ENCODE peak calls at places on chromosomes 4 and X, in seven cellular contexts. C is upper lobe of left lung, O is upper lobe of right lung, A is HepG2, I is cardiac muscle cell, F is heart right ventricle, R is lower lobe of right lung. X is an unnamed sample.

GRCh38 chr4:76061977-76062376 is 12.5 kb upstream of the ART3 start:
- DNase-seq in C (no peak), O (no peak), A (no peak), I (no peak), F (no peak), R (no peak), X (no peak)

GRCh38 chrX:30161043-30161442 is 54.3 kb upstream of the MAGEB2 start:
- DNase-seq in C (no peak), O (no peak), A (no peak), I (no peak), F (no peak), R (no peak), X (no peak)

GRCh38 chrX:135449637-135450550 is 28.1 kb downstream of the SMIM10L2A start:
- DNase-seq in C (peak), O (no peak), A (no peak), I (no peak), F (no peak), R (no peak), X (no peak)

GRCh38 chrX:79081895-79082512 is 62.5 kb upstream of the GPR174 start:
- DNase-seq in C (no peak), O (no peak), A (no peak), I (peak), F (no peak), R (no peak), X (peak)

GRCh38 chr4:74015126-74015780 is 16.8 kb upstream of the CXCL5 start:
- DNase-seq in C (no peak), O (no peak), A (no peak), I (no peak), F (no peak), R (no peak), X (no peak)

GRCh38 chr4:11720292-11720691 is 291.6 kb upstream of the HS3ST1 start:
- DNase-seq in C (no peak), O (no peak), A (no peak), I (peak), F (no peak), R (no peak), X (peak)

GRCh38 chrX:120517936-120518335 is 42.8 kb downstream of the CUL4B start:
- DNase-seq in C (no peak), O (no peak), A (no peak), I (no peak), F (no peak), R (no peak), X (no peak)

GRCh38 chrX:18994713-18995112 is 10.8 kb upstream of the PHKA2 start:
- DNase-seq in C (no peak), O (no peak), A (peak), I (no peak), F (no peak), R (no peak), X (no peak)

GRCh38 chrX:104309169-104309568 is 54.4 kb upstream of the ESX1 start:
- DNase-seq in C (no peak), O (no peak), A (no peak), I (no peak), F (no peak), R (no peak), X (no peak)

GRCh38 chr4:8303485-8304281 is 34.1 kb downstream of the HTRA3 start:
- DNase-seq in C (no peak), O (no peak), A (peak), I (no peak), F (no peak), R (no peak), X (no peak)

GRCh38 chr4:56465599-56466295 is 1.7 kb upstream of the SRP72 start:
- DNase-seq in C (no peak), O (no peak), A (no peak), I (no peak), F (no peak), R (no peak), X (no peak)

GRCh38 chrX:49061490-49061889 is 2.7 kb downstream of the CCDC120 start:
- DNase-seq in C (no peak), O (no peak), A (no peak), I (no peak), F (no peak), R (no peak), X (no peak)
- TF ChIP-seq CTCF in C (no peak), O (no peak), A (no peak), I (no peak), F (no peak), R (no peak), X (no peak)

DNA sequence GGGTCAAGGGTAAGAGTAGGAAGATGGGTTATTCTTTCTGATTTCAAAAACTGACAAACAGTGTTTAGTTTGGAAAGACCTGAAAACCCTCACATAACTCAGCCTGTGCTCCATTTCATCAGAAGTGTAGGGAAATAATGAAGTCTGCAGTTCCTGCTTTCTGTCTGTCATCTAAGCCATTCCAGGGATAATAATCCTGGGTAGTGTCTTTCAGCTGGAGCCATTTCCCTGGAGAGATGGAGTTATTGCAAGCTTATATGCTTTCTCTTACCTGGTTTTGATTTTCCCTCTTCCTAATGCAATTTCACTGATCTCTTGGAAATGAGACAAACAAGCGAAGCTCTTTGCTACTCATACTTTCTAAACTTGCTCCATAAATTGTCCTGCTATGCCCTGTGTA is 824.8 kb upstream of the LCORL start:
- DNase-seq in C (no peak), O (no peak), A (no peak), I (no peak), F (no peak), R (no peak), X (no peak)
- TF ChIP-seq CTCF in C (no peak), O (no peak), A (no peak), I (no peak), F (no peak), R (no peak), X (no peak)

GRCh38 chr4:2045518-2045951 is 13.6 kb upstream of the NAT8L start:
- DNase-seq in C (no peak), O (peak), A (no peak), I (no peak), F (no peak), R (no peak), X (no peak)
- TF ChIP-seq CTCF in C (no peak), O (no peak), A (no peak), I (no peak), F (no peak), R (no peak), X (no peak)

GRCh38 chr4:142743071-142743825 is 102.9 kb downstream of the INPP4B start:
- DNase-seq in C (no peak), O (no peak), A (no peak), I (no peak), F (no peak), R (no peak), X (no peak)

GRCh38 chr4:142741995-142742394 is 104.1 kb downstream of the INPP4B start:
- DNase-seq in C (no peak), O (no peak), A (no peak), I (no peak), F (no peak), R (no peak), X (no peak)
- TF ChIP-seq CTCF in C (no peak), O (no peak), A (no peak), I (no peak), F (no peak), R (no peak), X (no peak)

GRCh38 chrX:105328773-105329172 is 108.3 kb upstream of the TEX13A start:
- DNase-seq in C (no peak), O (no peak), A (no peak), I (no peak), F (no peak), R (no peak), X (no peak)

DNA sequence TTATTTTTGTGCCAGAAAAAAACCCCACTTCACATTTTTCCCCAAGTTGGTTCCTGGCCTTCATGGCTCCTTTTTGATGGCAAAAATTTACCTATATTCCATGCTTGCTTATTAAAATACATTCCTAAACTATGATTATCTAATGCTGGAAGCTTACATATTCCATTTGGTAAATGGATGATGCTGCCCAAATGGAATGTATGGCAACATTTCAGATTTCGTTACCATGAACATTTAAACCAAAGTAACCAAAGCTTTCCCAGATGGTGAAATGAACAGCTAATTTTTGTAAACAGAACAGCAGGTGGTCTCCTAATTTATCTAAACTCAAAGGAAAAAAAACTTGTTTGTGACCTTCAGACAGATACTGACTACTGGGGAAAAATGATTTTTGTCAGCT is 110.8 kb upstream of the TEX13A start:
- DNase-seq in C (no peak), O (no peak), A (no peak), I (no peak), F (no peak), R (no peak), X (no peak)
- TF ChIP-seq CTCF in C (no peak), O (no peak), A (no peak), I (no peak), F (no peak), R (no peak), X (no peak)

DNA sequence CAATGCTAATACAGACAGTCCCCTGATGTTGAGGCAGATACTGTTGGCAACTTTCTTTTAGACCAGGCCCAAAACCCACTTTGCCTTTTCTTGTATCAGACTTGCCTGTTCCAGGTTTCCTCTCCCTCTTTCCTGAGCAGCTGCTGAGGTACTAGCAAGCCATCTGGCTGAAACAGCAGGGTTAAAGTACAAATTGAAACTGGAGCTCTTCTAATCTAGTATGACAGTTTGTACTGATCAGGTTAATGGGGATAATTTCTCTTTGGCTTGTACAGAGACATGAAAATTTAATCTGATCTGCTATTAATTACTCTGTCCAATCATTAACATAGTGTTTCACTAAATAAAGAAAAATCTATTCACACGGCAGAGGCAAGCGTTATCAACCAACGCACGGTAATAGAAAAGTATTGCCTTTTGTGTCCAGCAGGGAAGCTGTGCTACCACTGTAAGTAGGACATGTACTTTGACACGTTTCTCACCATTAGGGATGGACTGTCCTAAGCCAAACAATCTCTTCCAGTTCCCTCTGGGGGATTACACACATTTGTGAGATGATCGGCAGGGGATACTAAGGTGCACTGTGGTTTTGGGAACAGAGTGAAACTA is 71.1 kb downstream of the IGSF1 start:
- DNase-seq in C (no peak), O (no peak), A (peak), I (no peak), F (no peak), R (no peak), X (no peak)
- TF ChIP-seq CTCF in C (no peak), O (no peak), A (peak), I (no peak), F (no peak), R (no peak), X (no peak)

DNA sequence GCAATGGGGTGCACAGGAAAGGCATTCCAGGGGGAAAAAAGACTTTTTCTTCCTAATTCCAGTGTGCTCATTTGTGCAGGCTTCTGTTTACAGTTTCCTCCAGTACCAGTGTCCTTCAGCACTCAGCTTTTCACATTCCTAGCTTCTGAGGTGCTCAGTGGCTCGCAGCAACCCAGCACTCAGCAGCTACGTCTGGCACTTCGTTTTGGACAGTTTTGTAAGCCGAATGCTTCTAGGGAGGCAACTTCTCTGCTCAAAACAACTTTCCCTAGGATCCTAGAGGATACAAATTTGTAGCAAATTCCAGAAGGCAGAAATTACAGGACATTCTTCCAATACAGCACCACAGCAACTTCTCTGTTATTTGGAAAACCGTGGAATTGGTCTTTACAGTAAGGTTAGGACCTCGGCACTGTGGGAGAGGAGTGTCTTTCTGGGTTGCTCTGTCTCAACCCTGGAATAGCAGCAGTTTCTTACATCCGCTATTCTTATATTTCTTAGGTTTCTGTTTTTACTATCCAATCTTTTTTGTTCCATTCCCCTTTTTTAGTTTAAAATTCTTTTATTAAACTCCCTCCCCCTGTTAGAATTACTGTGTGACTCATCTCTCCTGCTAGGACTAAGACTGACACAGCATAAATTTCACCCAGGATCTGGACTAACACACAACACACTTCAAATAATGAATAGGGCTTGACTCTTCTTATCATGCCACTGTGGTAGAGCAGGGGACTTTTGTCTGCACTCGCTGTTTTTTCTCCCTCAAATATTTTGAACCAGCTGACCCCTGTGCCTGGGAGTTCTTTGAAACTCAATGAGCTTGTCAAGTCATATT is 1314.7 kb downstream of the FSTL5 start:
- DNase-seq in C (no peak), O (no peak), A (no peak), I (peak), F (no peak), R (no peak), X (no peak)
- TF ChIP-seq CTCF in C (no peak), O (no peak), A (no peak), I (no peak), F (no peak), R (no peak), X (no peak)

DNA sequence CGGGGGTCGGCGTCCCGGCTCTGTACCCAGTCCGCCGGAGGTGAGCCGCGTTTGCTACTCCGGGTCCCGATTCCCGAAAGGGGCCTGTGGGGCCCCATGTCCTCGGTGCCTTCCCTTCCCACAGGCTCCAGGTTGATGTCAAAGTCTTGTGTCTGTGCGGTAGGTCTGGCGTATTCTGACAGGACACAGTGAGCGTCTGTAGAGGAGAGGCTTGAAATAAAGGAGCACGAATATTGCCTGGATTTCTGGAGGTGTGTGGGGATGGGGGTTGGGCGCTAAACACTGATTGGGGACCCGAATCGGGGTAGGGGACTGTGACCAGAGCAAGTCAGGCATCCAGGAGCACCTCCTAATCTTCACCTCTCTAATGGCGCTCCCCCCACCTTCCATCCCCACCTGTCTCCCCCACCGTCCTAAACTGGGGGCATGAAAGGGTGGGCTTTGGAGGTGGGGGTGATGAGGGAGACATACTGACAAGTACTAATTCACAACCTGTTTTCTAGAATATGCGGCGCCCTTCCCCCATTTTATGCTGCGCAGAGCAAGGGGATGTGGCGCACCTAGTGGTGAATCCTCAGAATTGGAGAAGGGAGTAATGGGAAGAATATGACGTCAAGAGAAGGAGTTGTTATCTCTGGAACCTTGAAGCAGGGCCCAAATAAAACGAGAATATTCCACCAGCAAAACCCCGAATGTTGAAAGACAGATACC is 874 bp downstream of the GPRASP2 start:
- DNase-seq in C (no peak), O (peak), A (no peak), I (peak), F (peak), R (peak), X (peak)
- TF ChIP-seq CTCF in C (peak), O (peak), A (no peak), I (peak), F (peak), R (peak), X (peak)

DNA sequence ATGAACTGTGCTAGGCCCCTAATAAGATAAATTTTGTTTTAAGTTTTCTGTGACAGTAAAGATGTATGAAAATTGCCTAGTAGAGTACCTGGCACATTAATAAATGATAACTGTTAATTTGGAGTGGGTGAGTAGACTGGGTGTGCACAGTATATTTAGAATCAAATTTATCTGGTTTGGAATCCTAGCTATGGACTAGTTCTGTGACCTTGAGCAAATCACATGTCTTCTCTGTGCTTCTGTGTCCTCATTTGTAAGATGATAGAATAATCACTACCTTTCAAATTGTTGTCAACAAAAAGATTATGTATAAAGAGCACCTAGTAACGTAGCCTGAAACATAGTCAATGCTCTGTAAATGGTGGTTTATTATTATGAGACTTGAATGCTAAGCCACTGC is 170.2 kb downstream of the AR start:
- DNase-seq in C (no peak), O (no peak), A (no peak), I (no peak), F (no peak), R (no peak), X (no peak)
- TF ChIP-seq CTCF in C (no peak), O (no peak), A (no peak), I (no peak), F (no peak), R (no peak), X (no peak)

DNA sequence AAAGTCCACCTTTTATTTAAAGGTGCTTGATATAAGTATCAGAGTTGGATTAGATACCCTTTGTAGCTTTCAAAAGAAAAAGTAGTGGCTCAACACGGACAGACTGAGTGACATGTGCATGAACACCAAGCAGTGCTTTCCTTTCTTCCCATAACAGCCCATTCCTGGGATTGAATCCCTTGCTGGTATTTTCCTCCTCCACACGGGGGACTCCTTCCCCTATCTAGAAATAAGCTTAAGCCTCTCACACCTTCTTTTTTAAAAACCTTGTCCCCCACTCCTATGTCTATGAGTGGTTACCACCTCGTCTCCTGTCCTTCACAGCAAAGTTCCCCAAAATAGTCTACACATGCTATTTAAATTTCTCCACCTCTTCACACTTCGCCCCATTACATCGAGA is 5.1 kb downstream of the AP1S2 start:
- DNase-seq in C (no peak), O (no peak), A (no peak), I (peak), F (no peak), R (no peak), X (no peak)
- TF ChIP-seq CTCF in C (no peak), O (peak), A (peak), I (peak), F (no peak), R (peak), X (no peak)

X was measured in endothelial cell.